ENCODE peak calls at places on chromosome 17, in eight cellular contexts. One of them, this sample, is unnamed.

GRCh38 chr17:32783602-32784001 is 93.3 kb downstream of the MYO1D start:
- DNase-seq in A549: peak
- DNase-seq in body of pancreas: no peak
- DNase-seq in prostate gland: peak
- DNase-seq in suprapubic skin: no peak
- DNase-seq in adrenal gland: no peak
- DNase-seq in HCT116: peak
- DNase-seq in tibial nerve: no peak
- DNase-seq in this sample: no peak

GRCh38 chr17:28812980-28813377 is 29.6 kb downstream of the FAM222B start:
- DNase-seq in A549: no peak
- DNase-seq in body of pancreas: no peak
- DNase-seq in HCT116: no peak
- DNase-seq in prostate gland: no peak
- DNase-seq in adrenal gland: no peak
- DNase-seq in tibial nerve: no peak
- DNase-seq in suprapubic skin: no peak
- DNase-seq in this sample: no peak

GRCh38 chr17:19755821-19756510 is 7.9 kb upstream of the ALDH3A1 start:
- DNase-seq in body of pancreas: no peak
- DNase-seq in HCT116: no peak
- DNase-seq in suprapubic skin: peak
- DNase-seq in A549: no peak
- DNase-seq in prostate gland: no peak
- DNase-seq in tibial nerve: no peak
- DNase-seq in adrenal gland: no peak
- DNase-seq in this sample: no peak

GRCh38 chr17:76003915-76004314 is 3.3 kb downstream of the CDK3 start:
- DNase-seq in A549: no peak
- DNase-seq in body of pancreas: peak
- DNase-seq in adrenal gland: no peak
- DNase-seq in HCT116: no peak
- DNase-seq in prostate gland: no peak
- DNase-seq in tibial nerve: no peak
- DNase-seq in suprapubic skin: no peak
- DNase-seq in this sample: no peak

GRCh38 chr17:59491353-59492090 is 73.9 kb upstream of the DHX40 start:
- DNase-seq in HCT116: no peak
- DNase-seq in A549: no peak
- DNase-seq in tibial nerve: no peak
- DNase-seq in body of pancreas: no peak
- DNase-seq in adrenal gland: no peak
- DNase-seq in suprapubic skin: no peak
- DNase-seq in prostate gland: no peak
- DNase-seq in this sample: no peak

GRCh38 chr17:78884148-78884870 is 18.7 kb downstream of the CEP295NL start:
- DNase-seq in prostate gland: no peak
- DNase-seq in tibial nerve: no peak
- DNase-seq in body of pancreas: no peak
- DNase-seq in suprapubic skin: no peak
- DNase-seq in HCT116: no peak
- DNase-seq in adrenal gland: no peak
- DNase-seq in A549: no peak
- DNase-seq in this sample: no peak

GRCh38 chr17:77420804-77421634 is 280.2 kb downstream of the SEC14L1 start:
- DNase-seq in A549: peak
- DNase-seq in prostate gland: peak
- DNase-seq in suprapubic skin: no peak
- DNase-seq in adrenal gland: peak
- DNase-seq in HCT116: no peak
- DNase-seq in body of pancreas: no peak
- DNase-seq in tibial nerve: no peak
- DNase-seq in this sample: peak

GRCh38 chr17:80605326-80606066 is 60.9 kb downstream of the RPTOR start:
- DNase-seq in tibial nerve: no peak
- DNase-seq in body of pancreas: no peak
- DNase-seq in suprapubic skin: no peak
- DNase-seq in prostate gland: no peak
- DNase-seq in HCT116: no peak
- DNase-seq in adrenal gland: peak
- DNase-seq in A549: peak
- DNase-seq in this sample: no peak

GRCh38 chr17:4635823-4636375 is 5.6 kb downstream of the ALOX15 start:
- DNase-seq in A549: no peak
- DNase-seq in tibial nerve: no peak
- DNase-seq in adrenal gland: no peak
- DNase-seq in suprapubic skin: no peak
- DNase-seq in body of pancreas: no peak
- DNase-seq in HCT116: no peak
- DNase-seq in prostate gland: no peak
- DNase-seq in this sample: no peak

GRCh38 chr17:43546317-43547188 is at the start of gene ETV4:
- DNase-seq in body of pancreas: peak
- DNase-seq in tibial nerve: peak
- DNase-seq in adrenal gland: peak
- DNase-seq in A549: peak
- DNase-seq in prostate gland: peak
- DNase-seq in HCT116: peak
- DNase-seq in suprapubic skin: peak
- DNase-seq in this sample: peak

GRCh38 chr17:17807440-17807839 is 29.3 kb downstream of the SREBF1 start:
- DNase-seq in suprapubic skin: no peak
- DNase-seq in A549: no peak
- DNase-seq in body of pancreas: no peak
- DNase-seq in HCT116: no peak
- DNase-seq in tibial nerve: no peak
- DNase-seq in adrenal gland: no peak
- DNase-seq in prostate gland: no peak
- DNase-seq in this sample: no peak

GRCh38 chr17:35799942-35800341 is 4.5 kb upstream of the MMP28 start:
- DNase-seq in A549: peak
- DNase-seq in adrenal gland: peak
- DNase-seq in tibial nerve: no peak
- DNase-seq in body of pancreas: peak
- DNase-seq in prostate gland: peak
- DNase-seq in suprapubic skin: no peak
- DNase-seq in HCT116: no peak
- DNase-seq in this sample: peak

GRCh38 chr17:81711814-81712467 is at the start of gene SLC25A10:
- DNase-seq in body of pancreas: peak
- DNase-seq in HCT116: peak
- DNase-seq in prostate gland: peak
- DNase-seq in A549: peak
- DNase-seq in tibial nerve: peak
- DNase-seq in adrenal gland: peak
- DNase-seq in suprapubic skin: no peak
- DNase-seq in this sample: peak
- TF ChIP-seq CTCF in body of pancreas: no peak
- TF ChIP-seq CTCF in HCT116: no peak
- TF ChIP-seq CTCF in prostate gland: no peak
- TF ChIP-seq CTCF in A549: no peak
- TF ChIP-seq CTCF in tibial nerve: peak
- TF ChIP-seq CTCF in adrenal gland: peak
- TF ChIP-seq CTCF in suprapubic skin: peak
- TF ChIP-seq CTCF in this sample: no peak

GRCh38 chr17:7313028-7313889 is 1.9 kb downstream of the GPS2 start:
- DNase-seq in A549: peak
- DNase-seq in tibial nerve: no peak
- DNase-seq in adrenal gland: peak
- DNase-seq in body of pancreas: no peak
- DNase-seq in prostate gland: no peak
- DNase-seq in HCT116: no peak
- DNase-seq in suprapubic skin: no peak
- DNase-seq in this sample: no peak
- TF ChIP-seq POLR2A in A549: no peak
- TF ChIP-seq POLR2A in tibial nerve: no peak
- TF ChIP-seq POLR2A in adrenal gland: no peak
- TF ChIP-seq POLR2A in body of pancreas: no peak
- TF ChIP-seq POLR2A in prostate gland: no peak
- TF ChIP-seq POLR2A in HCT116: no peak
- TF ChIP-seq POLR2A in suprapubic skin: no peak
- TF ChIP-seq POLR2A in this sample: peak

DNA sequence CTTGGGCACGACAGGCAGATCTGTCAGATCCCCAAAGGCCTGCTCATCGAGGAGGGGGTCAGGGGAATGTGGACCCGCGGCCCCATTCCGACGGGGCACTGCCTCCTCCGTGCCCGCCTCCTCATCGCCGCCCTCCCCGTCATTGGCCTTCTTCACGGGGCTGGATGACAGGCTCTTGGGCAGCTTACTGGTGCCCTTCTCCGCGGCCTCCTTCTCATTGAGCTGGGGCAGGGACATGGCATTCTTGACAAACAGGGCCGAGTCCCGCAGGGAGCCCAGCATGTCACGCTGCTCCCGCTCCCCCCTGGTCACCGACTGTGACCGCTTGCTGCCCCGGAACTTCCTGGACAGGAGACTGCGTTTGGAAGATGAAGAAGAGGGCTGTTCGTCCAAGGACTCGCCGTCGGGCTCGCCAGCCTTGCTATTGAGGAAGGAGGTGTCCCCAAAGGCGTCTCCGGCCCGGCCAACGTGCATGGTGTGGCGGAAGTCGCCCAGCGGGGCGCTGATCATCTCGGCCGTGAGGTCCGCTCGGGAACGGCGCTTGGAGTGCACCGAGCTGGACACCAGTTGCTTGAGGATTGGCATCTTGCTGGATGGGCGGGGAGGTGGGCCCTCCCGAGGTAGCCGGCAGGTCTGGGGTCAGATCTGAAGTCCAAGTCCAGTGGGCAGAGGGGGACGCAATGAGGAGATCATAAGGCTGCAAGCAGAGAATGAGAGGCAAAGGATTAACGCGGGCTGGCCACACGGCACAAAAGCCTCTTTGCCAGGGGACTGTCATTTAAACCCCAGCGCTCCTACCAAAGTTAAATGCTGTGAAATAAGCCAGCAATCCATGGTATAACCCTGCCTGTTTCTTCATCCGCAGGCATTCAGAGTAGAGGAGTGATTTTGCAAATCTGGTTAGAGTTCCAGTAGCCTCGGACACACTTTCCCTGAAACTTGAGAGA is 24.5 kb upstream of the CPSF4L start:
- DNase-seq in adrenal gland: no peak
- DNase-seq in body of pancreas: no peak
- DNase-seq in A549: no peak
- DNase-seq in suprapubic skin: no peak
- DNase-seq in tibial nerve: no peak
- DNase-seq in HCT116: no peak
- DNase-seq in prostate gland: no peak
- DNase-seq in this sample: no peak
- H3K27ac ChIP-seq in adrenal gland: peak
- H3K27ac ChIP-seq in body of pancreas: peak
- H3K27ac ChIP-seq in A549: peak
- H3K27ac ChIP-seq in suprapubic skin: peak
- H3K27ac ChIP-seq in tibial nerve: peak
- H3K27ac ChIP-seq in HCT116: no peak
- H3K27ac ChIP-seq in prostate gland: peak
- H3K27ac ChIP-seq in this sample: peak

GRCh38 chr17:30805944-30806456 is 18.5 kb downstream of the CRLF3 start:
- DNase-seq in tibial nerve: no peak
- DNase-seq in body of pancreas: no peak
- DNase-seq in A549: no peak
- DNase-seq in adrenal gland: no peak
- DNase-seq in prostate gland: no peak
- DNase-seq in suprapubic skin: no peak
- DNase-seq in HCT116: no peak
- DNase-seq in this sample: no peak
- TF ChIP-seq CTCF in tibial nerve: no peak
- TF ChIP-seq CTCF in body of pancreas: no peak
- TF ChIP-seq CTCF in A549: peak
- TF ChIP-seq CTCF in adrenal gland: no peak
- TF ChIP-seq CTCF in prostate gland: no peak
- TF ChIP-seq CTCF in suprapubic skin: no peak
- TF ChIP-seq CTCF in HCT116: peak
- TF ChIP-seq CTCF in this sample: no peak

DNA sequence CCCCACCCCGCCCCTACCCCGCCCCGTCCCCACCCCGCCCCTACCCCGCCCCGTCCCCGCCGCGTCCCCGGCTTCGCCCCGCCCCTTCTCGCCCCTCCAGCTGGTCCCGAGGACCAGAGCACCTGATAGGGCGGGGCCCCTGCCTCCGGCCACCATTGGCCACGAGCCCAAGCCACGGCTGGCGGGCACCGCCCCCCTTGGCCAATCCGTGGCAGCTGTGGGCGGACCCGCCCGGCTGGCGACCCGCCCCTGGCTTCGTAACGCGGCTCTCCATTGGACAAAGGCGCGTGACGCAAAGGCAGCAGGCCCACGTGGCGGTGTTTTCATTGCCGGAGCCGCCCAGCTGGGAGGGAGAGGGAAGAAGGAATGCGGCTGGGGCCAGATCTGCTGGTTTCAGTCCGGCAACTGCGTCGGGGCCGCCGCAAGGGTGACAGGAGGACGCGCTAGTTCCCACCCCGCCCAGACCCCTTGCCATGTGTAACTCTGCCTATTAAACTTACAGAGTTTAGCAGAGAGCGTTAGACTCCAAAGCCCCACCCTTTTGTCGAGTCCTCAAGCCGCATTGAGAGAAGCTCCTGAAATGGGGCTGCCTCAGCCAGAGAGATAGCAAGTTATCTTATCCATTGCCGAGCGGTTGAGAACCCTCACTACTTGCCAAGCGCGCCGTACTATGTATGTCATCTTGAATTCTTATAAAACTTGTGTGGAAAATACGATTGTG is 403 bp upstream of the WIPI1 start:
- DNase-seq in body of pancreas: peak
- DNase-seq in prostate gland: peak
- DNase-seq in adrenal gland: peak
- DNase-seq in suprapubic skin: peak
- DNase-seq in HCT116: peak
- DNase-seq in tibial nerve: peak
- DNase-seq in A549: peak
- DNase-seq in this sample: peak
- TF ChIP-seq POLR2A in body of pancreas: peak
- TF ChIP-seq POLR2A in prostate gland: peak
- TF ChIP-seq POLR2A in adrenal gland: peak
- TF ChIP-seq POLR2A in suprapubic skin: no peak
- TF ChIP-seq POLR2A in HCT116: no peak
- TF ChIP-seq POLR2A in tibial nerve: peak
- TF ChIP-seq POLR2A in A549: no peak
- TF ChIP-seq POLR2A in this sample: peak

GRCh38 chr17:48426019-48426418 is 4.0 kb downstream of the SKAP1 start:
- DNase-seq in body of pancreas: no peak
- DNase-seq in prostate gland: no peak
- DNase-seq in tibial nerve: no peak
- DNase-seq in A549: no peak
- DNase-seq in adrenal gland: no peak
- DNase-seq in suprapubic skin: no peak
- DNase-seq in HCT116: no peak
- DNase-seq in this sample: no peak
- H3K27ac ChIP-seq in body of pancreas: no peak
- H3K27ac ChIP-seq in prostate gland: no peak
- H3K27ac ChIP-seq in tibial nerve: no peak
- H3K27ac ChIP-seq in A549: no peak
- H3K27ac ChIP-seq in adrenal gland: no peak
- H3K27ac ChIP-seq in suprapubic skin: no peak
- H3K27ac ChIP-seq in HCT116: no peak
- H3K27ac ChIP-seq in this sample: no peak

DNA sequence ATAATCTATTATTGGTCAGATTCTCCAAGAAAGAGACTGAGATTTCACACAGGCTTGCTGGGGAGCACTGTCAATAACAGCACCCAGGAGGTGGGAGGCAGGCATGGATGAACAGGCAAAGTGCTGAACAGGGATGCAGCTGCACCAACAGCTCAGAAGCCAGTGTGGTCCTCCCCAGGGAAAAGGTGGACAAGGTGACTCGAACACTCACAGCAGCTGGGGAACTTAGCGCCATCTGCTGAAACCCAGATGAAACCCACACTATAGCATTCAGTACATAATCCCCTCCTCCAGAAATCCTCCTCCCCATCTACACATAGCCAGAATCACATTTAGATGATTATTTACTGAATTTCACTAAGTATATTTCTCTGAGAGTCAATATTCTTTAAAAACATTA is 255.2 kb upstream of the WSB1 start:
- DNase-seq in tibial nerve: no peak
- DNase-seq in HCT116: peak
- DNase-seq in suprapubic skin: no peak
- DNase-seq in adrenal gland: no peak
- DNase-seq in body of pancreas: no peak
- DNase-seq in prostate gland: no peak
- DNase-seq in A549: peak
- DNase-seq in this sample: no peak
- TF ChIP-seq CTCF in tibial nerve: no peak
- TF ChIP-seq CTCF in HCT116: peak
- TF ChIP-seq CTCF in suprapubic skin: no peak
- TF ChIP-seq CTCF in adrenal gland: no peak
- TF ChIP-seq CTCF in body of pancreas: no peak
- TF ChIP-seq CTCF in prostate gland: no peak
- TF ChIP-seq CTCF in A549: peak
- TF ChIP-seq CTCF in this sample: no peak

This sample was measured in right lobe of liver.